ENCODE peak calls at places on chromosomes 4 and X, in five cellular contexts. K, Q, G, V and B are unnamed samples.

GRCh38 chr4:165992263-165992662 is 119.2 kb downstream of the TLL1 start:
- DNase-seq in V (no peak), K (no peak), G (no peak), Q (no peak), B (no peak)

GRCh38 chr4:89123418-89123817 is 12.1 kb downstream of the TIGD2 start:
- DNase-seq in G (no peak), K (no peak), Q (peak; percentile 73), V (no peak), B (no peak)

GRCh38 chrX:69616520-69617203 is 749 bp downstream of the EDA start:
- DNase-seq in Q (peak; percentile 0), V (peak; percentile 9), K (no peak), G (no peak), B (no peak)

GRCh38 chr4:77818077-77818666 is 996 bp downstream of the CNOT6L start:
- DNase-seq in K (peak; percentile 59), Q (peak; percentile 85), G (no peak), V (peak; percentile 53), B (no peak)

GRCh38 chr4:57607616-57608150 is 497.5 kb upstream of the IGFBP7 start:
- DNase-seq in K (no peak), V (no peak), Q (no peak), G (no peak), B (no peak)

GRCh38 chrX:252421-253291 is 28.5 kb upstream of the PLCXD1 start:
- DNase-seq in G (no peak), V (no peak), Q (no peak), K (no peak), B (no peak)

GRCh38 chr4:185779520-185779919 is 32.5 kb downstream of the SORBS2 start:
- DNase-seq in V (no peak), K (no peak), G (no peak), Q (peak; percentile 82), B (no peak)

GRCh38 chrX:98795636-98796035 is 1614.4 kb downstream of the PCDH19 start:
- DNase-seq in K (no peak), G (no peak), V (no peak), Q (no peak), B (no peak)

GRCh38 chrX:1448793-1449580 is 3.7 kb downstream of the ASMTL start:
- DNase-seq in K (no peak), V (no peak), G (no peak), Q (no peak), B (no peak)

GRCh38 chr4:145618210-145618911 is 824 bp upstream of the MMAA start:
- DNase-seq in V (no peak), Q (no peak), K (peak; percentile 13), G (no peak), B (no peak)

GRCh38 chrX:154459843-154460242 is 1.8 kb downstream of the PLXNA3 start:
- DNase-seq in G (no peak), V (no peak), K (peak; percentile 55), Q (no peak), B (no peak)

GRCh38 chrX:154460326-154460725 is 2.2 kb downstream of the PLXNA3 start:
- DNase-seq in Q (no peak), V (no peak), K (no peak), G (no peak), B (no peak)

GRCh38 chrX:154457491-154458115 is 478 bp upstream of the PLXNA3 start:
- DNase-seq in V (peak; percentile 71), K (peak; percentile 88), Q (no peak), G (no peak), B (no peak)

GRCh38 chrX:154458954-154459829 is 1.1 kb downstream of the PLXNA3 start:
- DNase-seq in G (no peak), V (no peak), Q (no peak), K (no peak), B (no peak)

DNA sequence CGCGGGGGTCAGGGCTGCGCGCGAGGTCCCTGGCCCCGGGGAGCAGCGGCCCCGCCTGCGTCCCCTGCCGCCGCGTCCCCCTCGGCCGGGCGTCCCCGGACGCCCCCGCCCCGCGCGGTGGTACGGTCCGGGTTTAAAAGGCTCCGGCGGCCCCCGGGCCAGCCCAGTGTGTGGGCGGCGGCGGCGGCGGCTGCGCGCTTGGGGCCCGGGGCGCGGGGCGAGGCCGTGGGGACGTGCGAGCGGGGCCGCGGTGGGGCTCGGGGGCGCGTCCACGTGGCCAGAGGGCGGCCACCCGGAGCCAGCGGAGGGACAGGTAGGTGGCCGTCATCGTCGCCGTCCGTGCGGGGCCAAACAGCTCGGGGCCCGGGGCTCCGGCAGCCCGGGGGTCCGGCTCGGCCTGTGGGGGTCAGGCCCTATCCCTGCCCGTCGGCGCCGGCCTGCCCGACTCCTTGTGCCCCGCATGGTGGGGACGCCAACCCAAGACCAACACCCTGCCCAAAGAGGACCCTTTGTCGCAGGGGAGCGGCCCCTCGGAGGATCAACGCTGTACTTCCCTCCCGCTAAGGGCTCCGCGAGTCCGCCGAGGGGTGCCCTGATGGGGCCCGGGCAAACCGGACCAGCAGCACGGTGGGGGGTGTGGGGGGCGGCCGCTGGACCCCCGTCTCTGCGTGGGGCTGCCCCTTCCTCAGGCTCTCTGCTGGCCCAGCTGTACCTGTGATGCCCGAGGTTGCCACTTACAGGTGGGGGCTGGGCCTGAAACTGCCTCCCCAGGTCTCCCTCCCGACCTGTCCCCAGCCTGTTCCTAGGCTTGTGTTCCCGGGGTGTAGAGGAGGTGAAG is at the start of gene PLXNA3:
- DNase-seq in K (peak; percentile 87), Q (no peak), V (peak; percentile 47), G (no peak), B (no peak)
- TF ChIP-seq SP1 in K (peak; percentile 40), Q (no peak), V (no peak), G (no peak), B (no peak)

GRCh38 chr4:146776691-146777090 is 138.0 kb downstream of the POU4F2 start:
- DNase-seq in K (no peak), Q (no peak), V (no peak), G (no peak), B (no peak)
- TF ChIP-seq ATF2 in K (no peak), Q (no peak), V (no peak), G (no peak), B (no peak)

GRCh38 chr4:22363071-22363470 is 152.8 kb downstream of the ADGRA3 start:
- DNase-seq in G (no peak), V (no peak), K (no peak), Q (no peak), B (no peak)
- TF ChIP-seq SP1 in G (no peak), V (no peak), K (no peak), Q (no peak), B (no peak)

GRCh38 chr4:87071401-87071800 is 136.6 kb downstream of the AFF1 start:
- DNase-seq in Q (no peak), K (no peak), V (no peak), G (no peak), B (no peak)

GRCh38 chr4:87075876-87076275 is 141.1 kb downstream of the AFF1 start:
- DNase-seq in Q (no peak), G (no peak), K (no peak), V (no peak), B (no peak)

GRCh38 chr4:87073187-87073569 is 138.4 kb downstream of the AFF1 start:
- DNase-seq in K (no peak), G (no peak), Q (peak; percentile 7), V (no peak), B (peak; percentile 61)

GRCh38 chr4:87076690-87077358 is 142.0 kb downstream of the AFF1 start:
- DNase-seq in K (no peak), G (no peak), Q (no peak), V (no peak), B (no peak)

GRCh38 chr4:87073570-87074470 is 139.0 kb downstream of the AFF1 start:
- DNase-seq in G (no peak), Q (no peak), K (no peak), V (no peak), B (peak; percentile 93)
- TF ChIP-seq ATF2 in G (no peak), Q (no peak), K (no peak), V (no peak), B (peak; percentile 72)

GRCh38 chr4:126470862-126471261 is 1156.1 kb downstream of the FAT4 start:
- DNase-seq in V (no peak), K (no peak), G (no peak), Q (no peak), B (no peak)
- TF ChIP-seq SP1 in V (no peak), K (no peak), G (no peak), Q (no peak), B (no peak)

DNA sequence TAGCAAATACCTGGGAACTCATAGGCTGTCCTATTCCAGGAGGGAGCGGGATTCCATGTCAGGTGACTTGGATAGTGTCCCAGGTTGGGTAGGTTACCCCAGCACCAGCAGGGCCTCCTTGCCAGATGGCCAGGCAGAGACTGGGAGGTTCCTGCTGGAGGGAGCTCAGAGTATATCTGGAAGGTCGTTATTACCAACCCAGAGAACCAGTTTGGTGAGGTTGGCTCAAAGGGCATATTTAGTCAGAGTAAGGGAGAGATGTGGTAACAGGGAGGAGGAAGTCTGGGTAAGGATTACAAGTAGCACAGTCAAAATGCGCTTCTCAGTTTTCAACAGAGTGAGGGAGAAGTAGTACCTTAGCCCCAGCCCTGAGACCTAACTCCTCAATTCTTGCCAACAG is 53.3 kb upstream of the LNX1 start:
- DNase-seq in Q (no peak), G (no peak), V (no peak), K (no peak), B (no peak)
- TF ChIP-seq ATF2 in Q (no peak), G (no peak), V (no peak), K (no peak), B (no peak)